ENCODE peak calls at places on chromosome 12, in four cellular contexts. U, M, N and E are unnamed samples.

GRCh38 chr12:117876492-117876816 is 92.3 kb downstream of the KSR2 start:
- DNase-seq in U (no peak), M (no peak), N (no peak), E (no peak)

GRCh38 chr12:113697646-113698504 is 226.2 kb upstream of the LHX5 start:
- DNase-seq in U (no peak), M (no peak), N (no peak), E (no peak)

GRCh38 chr12:56631790-56632700 is 1.9 kb upstream of the BAZ2A start:
- DNase-seq in U (peak; percentile 75), M (peak; percentile 59), N (peak; percentile 84), E (peak; percentile 92)

GRCh38 chr12:75196865-75197264 is 12.8 kb downstream of the KCNC2 start:
- DNase-seq in U (no peak), M (no peak), N (no peak), E (no peak)

GRCh38 chr12:4027412-4027811 is 154.2 kb upstream of the PARP11 start:
- DNase-seq in U (no peak), M (no peak), N (no peak), E (no peak)

GRCh38 chr12:84920331-84920730 is 7.7 kb upstream of the SLC6A15 start:
- DNase-seq in U (no peak), M (no peak), N (no peak), E (no peak)

GRCh38 chr12:14614704-14615121 is 47.0 kb upstream of the PLBD1 start:
- DNase-seq in U (no peak), M (no peak), N (no peak), E (no peak)

GRCh38 chr12:102769323-102769916 is 147.6 kb downstream of the PAH start:
- DNase-seq in U (peak; percentile 49), M (peak; percentile 57), N (peak; percentile 64), E (peak; percentile 27)

GRCh38 chr12:126936181-126936851 is 1330.7 kb upstream of the TMEM132C start:
- DNase-seq in U (no peak), M (peak; percentile 77), N (peak; percentile 67), E (no peak)

GRCh38 chr12:21500786-21501257 is 613 bp downstream of the RECQL start:
- DNase-seq in U (no peak), M (no peak), N (no peak), E (no peak)

GRCh38 chr12:81617915-81618314 is 141.2 kb downstream of the PPFIA2 start:
- DNase-seq in U (no peak), M (no peak), N (no peak), E (no peak)

GRCh38 chr12:43306066-43306465 is 245.9 kb downstream of the ADAMTS20 start:
- DNase-seq in U (no peak), M (no peak), N (no peak), E (no peak)

GRCh38 chr12:40942326-40942725 is 245.8 kb upstream of the PDZRN4 start:
- DNase-seq in U (no peak), M (no peak), N (no peak), E (no peak)

GRCh38 chr12:114812858-114813761 is 129.1 kb upstream of the TBX3 start:
- DNase-seq in U (no peak), M (no peak), N (no peak), E (peak; percentile 65)

GRCh38 chr12:14356147-14356546 is 9.3 kb upstream of the ATF7IP start:
- DNase-seq in U (no peak), M (no peak), N (no peak), E (no peak)

GRCh38 chr12:108618079-108618952 is 15.4 kb downstream of the SELPLG start:
- DNase-seq in U (peak; percentile 90), M (peak; percentile 79), N (peak; percentile 89), E (peak; percentile 94)

GRCh38 chr12:14310866-14311265 is 54.6 kb upstream of the ATF7IP start:
- DNase-seq in U (no peak), M (no peak), N (no peak), E (no peak)

GRCh38 chr12:80946591-80946990 is 8.9 kb upstream of the LIN7A start:
- DNase-seq in U (no peak), M (no peak), N (no peak), E (no peak)

GRCh38 chr12:113867258-113867657 is 98.9 kb downstream of the RBM19 start:
- DNase-seq in U (peak; percentile 43), M (no peak), N (no peak), E (peak; percentile 79)

GRCh38 chr12:128784030-128784770 is 39.6 kb downstream of the SLC15A4 start:
- DNase-seq in U (no peak), M (no peak), N (no peak), E (no peak)

GRCh38 chr12:47121146-47121545 is 41.4 kb upstream of the AMIGO2 start:
- DNase-seq in U (no peak), M (no peak), N (no peak), E (no peak)

GRCh38 chr12:118332511-118332910 is 40.2 kb downstream of the TAOK3 start:
- DNase-seq in U (peak; percentile 13), M (no peak), N (no peak), E (no peak)

GRCh38 chr12:114684098-114684869 is at the start of gene TBX3:
- DNase-seq in U (peak; percentile 96), M (peak; percentile 67), N (peak; percentile 94), E (peak; percentile 94)

GRCh38 chr12:131699434-131699833 is 11.5 kb upstream of the SFSWAP start:
- DNase-seq in U (no peak), M (no peak), N (no peak), E (no peak)

GRCh38 chr12:125114365-125115141 is 49.3 kb downstream of the AACS start:
- DNase-seq in U (no peak), M (no peak), N (no peak), E (no peak)

GRCh38 chr12:13362260-13362841 is 165.8 kb downstream of the EMP1 start:
- DNase-seq in U (peak; percentile 86), M (peak; percentile 79), N (peak; percentile 69), E (peak; percentile 68)

GRCh38 chr12:21428241-21428640 is 9.2 kb upstream of the PYROXD1 start:
- DNase-seq in U (no peak), M (no peak), N (no peak), E (no peak)

GRCh38 chr12:95848575-95849388 is 10.0 kb upstream of the SNRPF start:
- DNase-seq in U (no peak), M (peak; percentile 34), N (no peak), E (peak; percentile 19)

GRCh38 chr12:114480309-114481199 is 74.6 kb upstream of the TBX5 start:
- DNase-seq in U (no peak), M (no peak), N (no peak), E (peak; percentile 52)

GRCh38 chr12:777550-778047 is 25.2 kb downstream of the WNK1 start:
- DNase-seq in U (no peak), M (no peak), N (no peak), E (no peak)

GRCh38 chr12:68865399-68866154 is 57.6 kb downstream of the MDM2 start:
- DNase-seq in U (no peak), M (no peak), N (no peak), E (no peak)

GRCh38 chr12:97493729-97494128 is 31.1 kb downstream of the RMST start:
- DNase-seq in U (no peak), M (no peak), N (no peak), E (no peak)
- H3K4me3 ChIP-seq in U (no peak overlapping the region), M (no peak overlapping the region), N (no peak overlapping the region), E (no peak overlapping the region)

DNA sequence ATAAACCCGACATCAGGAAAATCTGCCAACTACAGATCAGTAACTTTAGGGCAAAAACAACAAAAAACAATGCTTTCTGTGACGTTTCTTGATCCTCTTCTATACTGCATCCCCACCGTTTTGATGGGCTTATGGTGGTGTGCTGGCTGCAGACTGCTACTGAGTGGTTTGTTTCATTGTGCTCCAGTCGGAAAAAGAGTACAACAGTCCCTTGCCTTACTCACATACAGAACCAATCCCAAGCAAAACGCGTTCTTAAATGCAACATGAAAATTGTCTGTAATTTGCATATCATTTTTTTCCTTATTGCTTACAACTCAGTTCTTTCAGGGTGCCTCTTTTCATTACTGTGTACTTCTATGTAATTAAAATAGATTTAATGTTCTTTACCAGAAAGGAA is 2.3 kb downstream of the ETV6 start:
- DNase-seq in U (no peak), M (no peak), N (no peak), E (no peak)
- H3K4me3 ChIP-seq in U (peak overlapping the region; percentile 72), M (peak overlapping the region; percentile 78), N (peak overlapping the region; percentile 55), E (no peak overlapping the region)

GRCh38 chr12:116693259-116694227 is 44.3 kb downstream of the SPRING1 start:
- DNase-seq in U (no peak), M (no peak), N (no peak), E (peak; percentile 52)

GRCh38 chr12:116692605-116693004 is 45.3 kb downstream of the SPRING1 start:
- DNase-seq in U (no peak), M (no peak), N (no peak), E (no peak)

GRCh38 chr12:116695464-116695725 is 42.5 kb downstream of the SPRING1 start:
- DNase-seq in U (no peak), M (no peak), N (no peak), E (no peak)

GRCh38 chr12:116697305-116698130 is 40.4 kb downstream of the SPRING1 start:
- DNase-seq in U (peak; percentile 62), M (peak; percentile 67), N (no peak), E (peak; percentile 73)

DNA sequence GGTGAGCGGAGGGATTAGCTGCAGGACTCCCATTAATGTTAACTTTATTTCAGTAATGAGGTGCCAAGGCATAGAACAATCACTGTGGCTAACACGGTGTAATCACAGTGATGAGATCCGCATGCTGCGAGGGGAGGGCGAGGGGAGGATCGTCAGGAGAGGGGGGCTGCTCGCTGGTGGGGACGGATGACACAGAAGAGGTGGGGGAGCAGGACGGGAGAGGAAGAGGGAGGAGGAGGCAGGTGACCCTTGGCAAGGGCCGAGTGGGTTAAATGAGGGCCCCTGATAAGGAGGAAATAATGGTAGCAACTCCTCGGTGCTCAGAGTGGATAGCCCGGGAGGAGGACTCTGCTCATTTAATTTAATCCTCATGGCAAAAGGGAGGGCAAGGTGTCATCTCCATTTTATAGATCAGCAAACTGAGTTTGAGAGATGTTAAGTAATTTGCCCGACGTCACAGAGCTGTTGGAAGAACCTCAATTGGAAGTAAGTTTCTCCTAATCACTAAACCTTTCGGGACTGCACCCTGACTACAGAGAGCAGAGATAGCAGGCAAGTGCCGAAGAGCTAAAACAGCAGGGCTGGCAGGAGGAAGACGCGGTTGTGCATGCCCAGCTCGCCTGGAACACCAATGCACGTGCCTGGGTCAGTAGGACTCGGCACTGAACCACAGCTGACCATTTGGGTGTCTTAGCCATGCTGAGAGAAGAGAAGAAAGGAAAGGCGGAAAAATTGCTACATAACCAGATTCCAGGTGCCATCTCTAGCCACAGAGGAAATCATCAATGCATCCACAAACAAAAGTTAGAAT is 43.0 kb downstream of the SPRING1 start:
- DNase-seq in U (no peak), M (no peak), N (no peak), E (no peak)
- H3K4me3 ChIP-seq in U (no peak overlapping the region), M (no peak overlapping the region), N (no peak overlapping the region), E (no peak overlapping the region)

GRCh38 chr12:23857201-23857600 is 92.3 kb downstream of the SOX5 start:
- DNase-seq in U (no peak), M (no peak), N (no peak), E (no peak)

GRCh38 chr12:23853640-23854039 is 95.8 kb downstream of the SOX5 start:
- DNase-seq in U (no peak), M (no peak), N (no peak), E (no peak)

GRCh38 chr12:23854598-23854997 is 94.9 kb downstream of the SOX5 start:
- DNase-seq in U (no peak), M (no peak), N (no peak), E (no peak)

GRCh38 chr12:23860019-23860418 is 89.5 kb downstream of the SOX5 start:
- DNase-seq in U (no peak), M (no peak), N (no peak), E (no peak)

DNA sequence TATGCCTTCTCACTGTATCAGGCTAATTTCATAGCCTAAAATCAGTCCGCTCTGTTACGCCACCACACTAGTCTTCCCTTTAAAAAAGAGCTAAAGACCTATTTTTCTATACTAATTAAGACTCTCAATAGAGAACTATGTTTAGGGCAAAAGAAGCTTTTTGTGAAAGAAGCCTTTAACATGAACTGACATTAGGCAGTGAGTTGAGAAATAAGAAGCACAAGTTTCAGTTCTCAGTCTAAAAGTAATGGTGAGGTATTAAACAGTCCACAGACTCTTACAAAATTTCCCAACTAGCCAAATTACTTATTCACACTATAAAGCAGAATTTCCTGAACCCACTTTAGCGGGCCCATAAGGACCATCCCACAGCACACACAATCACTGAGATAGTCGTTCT is 93.7 kb downstream of the SOX5 start:
- DNase-seq in U (no peak), M (no peak), N (no peak), E (no peak)
- H3K4me3 ChIP-seq in U (no peak overlapping the region), M (no peak overlapping the region), N (no peak overlapping the region), E (no peak overlapping the region)